ENCODE peak calls at places on chromosomes 4 and X, in ten cellular contexts. I is AG09309, L is esophagus squamous epithelium, E is mucosa of descending colon, V is dorsolateral prefrontal cortex, G is K562, B is endothelial cell of umbilical vein, P is Peyer's patch, M is iPS DF 6.9, Q is IMR-90. W is an unnamed sample.

GRCh38 chrX:145292208-145292607 is 44.9 kb downstream of the SPANXN1 start:
- DNase-seq in L (no peak), E (no peak), G (no peak), M (no peak), Q (no peak), I (no peak), V (no peak), P (no peak), B (no peak), W (no peak)

GRCh38 chr4:22473268-22473667 is 42.6 kb downstream of the ADGRA3 start:
- DNase-seq in E (no peak), L (no peak), G (no peak), V (no peak), M (no peak), Q (peak), B (peak), P (no peak), I (peak), W (no peak)

GRCh38 chr4:133385161-133385954 is 236.3 kb downstream of the PCDH10 start:
- DNase-seq in G (no peak), I (no peak), V (no peak), M (no peak), P (no peak), L (no peak), B (no peak), Q (no peak), E (no peak), W (no peak)

GRCh38 chr4:150310159-150310895 is 232.1 kb downstream of the DCLK2 start:
- DNase-seq in B (peak), L (no peak), Q (peak), P (no peak), V (no peak), G (no peak), E (no peak), M (no peak), I (no peak), W (no peak)

GRCh38 chrX:88424071-88424470 is 323.0 kb upstream of the CPXCR1 start:
- DNase-seq in E (no peak), I (no peak), M (no peak), G (no peak), Q (no peak), P (no peak), V (no peak), L (no peak), B (no peak), W (no peak)

GRCh38 chr4:186946682-186947294 is 223.1 kb upstream of the FAT1 start:
- DNase-seq in E (peak), L (no peak), G (peak), B (no peak), P (no peak), M (no peak), Q (peak), I (no peak), V (no peak), W (no peak)

GRCh38 chrX:87636533-87636932 is 118.9 kb downstream of the KLHL4 start:
- DNase-seq in B (no peak), I (no peak), G (no peak), M (no peak), V (no peak), Q (no peak), P (no peak), L (no peak), E (no peak), W (no peak)

GRCh38 chr4:55021214-55021613 is 104.2 kb downstream of the KDR start:
- DNase-seq in G (no peak), Q (no peak), P (no peak), V (no peak), B (no peak), M (no peak), I (no peak), L (no peak), E (no peak), W (no peak)

GRCh38 chrX:10169180-10169579 is 12.4 kb downstream of the CLCN4 start:
- DNase-seq in E (no peak), P (no peak), L (no peak), B (no peak), Q (no peak), I (no peak), M (no peak), G (no peak), V (no peak), W (no peak)

GRCh38 chr4:135269125-135269772 is 1067.7 kb upstream of the PABPC4L start:
- DNase-seq in L (no peak), I (no peak), M (no peak), B (no peak), P (no peak), G (no peak), E (no peak), Q (no peak), V (no peak), W (no peak)

GRCh38 chr4:64882311-64883086 is 473.2 kb upstream of the TECRL start:
- DNase-seq in I (no peak), Q (no peak), P (no peak), G (no peak), B (no peak), E (no peak), V (no peak), M (no peak), L (no peak), W (no peak)

GRCh38 chr4:55162396-55162795 is 37.0 kb upstream of the KDR start:
- DNase-seq in Q (no peak), E (no peak), L (no peak), G (no peak), B (no peak), P (no peak), V (no peak), I (no peak), M (no peak), W (no peak)

GRCh38 chrX:138026211-138026610 is 460.3 kb downstream of the ZIC3 start:
- DNase-seq in M (no peak), I (no peak), G (peak), L (no peak), P (no peak), B (no peak), Q (no peak), E (no peak), V (no peak), W (no peak)

GRCh38 chrX:107742754-107743191 is 32.8 kb downstream of the TSC22D3 start:
- DNase-seq in V (no peak), Q (no peak), M (no peak), I (no peak), L (no peak), E (peak), B (no peak), P (no peak), G (no peak), W (peak)

GRCh38 chr4:72529144-72529822 is 39.7 kb downstream of the ADAMTS3 start:
- DNase-seq in B (no peak), Q (no peak), V (no peak), I (no peak), P (no peak), M (no peak), E (no peak), L (no peak), G (no peak), W (no peak)

GRCh38 chr4:155377281-155377680 is 516 bp upstream of the MAP9 start:
- DNase-seq in L (no peak), M (no peak), I (no peak), G (no peak), P (no peak), Q (peak), E (no peak), B (no peak), V (no peak), W (no peak)

GRCh38 chr4:127400736-127401346 is 231.9 kb upstream of the INTU start:
- DNase-seq in B (peak), Q (peak), I (peak), V (no peak), L (no peak), M (peak), P (no peak), E (peak), G (peak), W (peak)

GRCh38 chr4:102778720-102779119 is 18.0 kb upstream of the MANBA start:
- DNase-seq in I (no peak), Q (no peak), L (no peak), M (no peak), E (peak), B (no peak), G (peak), V (no peak), P (no peak), W (no peak)

GRCh38 chrX:155841232-155841631 is 39.9 kb upstream of the VAMP7 start:
- DNase-seq in M (no peak), B (no peak), E (no peak), Q (no peak), I (no peak), L (no peak), P (no peak), V (no peak), G (no peak), W (no peak)

GRCh38 chr4:184833046-184833838 is 7.5 kb upstream of the ACSL1 start:
- DNase-seq in E (no peak), P (no peak), L (no peak), I (no peak), B (no peak), Q (no peak), V (no peak), G (no peak), M (no peak), W (no peak)

GRCh38 chr4:10584042-10584441 is 100.5 kb downstream of the CLNK start:
- DNase-seq in M (no peak), Q (peak), B (peak), E (peak), I (peak), V (no peak), L (no peak), G (no peak), P (no peak), W (peak)

GRCh38 chrX:25156323-25156722 is 140.6 kb upstream of the ARX start:
- DNase-seq in L (no peak), V (no peak), G (no peak), I (no peak), P (no peak), Q (no peak), B (no peak), M (no peak), E (no peak), W (no peak)

GRCh38 chr4:7964459-7964858 is 24.8 kb upstream of the AFAP1 start:
- DNase-seq in M (no peak), G (peak), V (no peak), E (no peak), I (no peak), Q (no peak), P (no peak), B (no peak), L (no peak), W (no peak)

GRCh38 chr4:993111-994029 is at the start of gene SLC26A1:
- DNase-seq in Q (no peak), I (no peak), G (peak), B (no peak), V (no peak), L (no peak), M (no peak), E (peak), P (no peak), W (no peak)

GRCh38 chrX:12988797-12989196 is 13.9 kb downstream of the TMSB4X start:
- DNase-seq in B (peak), L (no peak), V (no peak), G (peak), P (no peak), E (peak), M (no peak), I (no peak), Q (peak), W (no peak)

GRCh38 chrX:7146026-7146702 is 1.3 kb upstream of the STS start:
- DNase-seq in M (no peak), P (no peak), I (no peak), E (no peak), V (no peak), G (no peak), B (no peak), L (no peak), Q (no peak), W (no peak)

GRCh38 chr4:109432676-109433075 is 939 bp upstream of the SEC24B start:
- DNase-seq in P (no peak), G (no peak), M (no peak), Q (peak), E (peak), I (peak), L (no peak), B (peak), V (no peak), W (no peak)

GRCh38 chr4:613126-613525 is 12.2 kb upstream of the PDE6B start:
- DNase-seq in P (no peak), Q (no peak), B (no peak), E (no peak), M (no peak), G (no peak), L (no peak), I (no peak), V (no peak), W (peak)

GRCh38 chr4:184355111-184355604 is 119.2 kb downstream of the IRF2 start:
- DNase-seq in I (no peak), Q (peak), B (peak), V (no peak), P (peak), E (peak), L (peak), M (no peak), G (peak), W (no peak)

GRCh38 chr4:173448103-173448502 is 49.2 kb upstream of the SCRG1 start:
- DNase-seq in G (no peak), M (no peak), I (peak), Q (peak), E (no peak), B (no peak), P (no peak), L (no peak), V (peak), W (no peak)

GRCh38 chrX:151712253-151712652 is 3.6 kb upstream of the FATE1 start:
- DNase-seq in P (no peak), E (no peak), I (no peak), M (no peak), G (no peak), B (no peak), V (no peak), Q (no peak), L (no peak), W (no peak)

GRCh38 chr4:156888762-156889161 is 82.8 kb downstream of the PDGFC start:
- DNase-seq in V (no peak), I (peak), P (no peak), L (no peak), M (no peak), G (no peak), B (no peak), E (no peak), Q (peak), W (no peak)

GRCh38 chrX:15747626-15748173 is 9.6 kb downstream of the CA5B start:
- DNase-seq in M (no peak), B (no peak), P (no peak), L (no peak), G (peak), I (no peak), V (no peak), Q (no peak), E (no peak), W (no peak)

GRCh38 chr4:157072002-157072401 is 3.9 kb upstream of the GLRB start:
- DNase-seq in I (no peak), L (no peak), B (peak), Q (peak), E (no peak), V (no peak), G (no peak), P (no peak), M (no peak), W (no peak)

GRCh38 chrX:79081895-79082512 is 62.5 kb upstream of the GPR174 start:
- DNase-seq in M (no peak), I (peak), B (peak), P (no peak), L (no peak), E (peak), Q (peak), V (no peak), G (peak), W (no peak)

GRCh38 chrX:155231163-155231562 is 14.9 kb downstream of the VBP1 start:
- DNase-seq in V (no peak), P (no peak), M (no peak), I (no peak), B (no peak), Q (no peak), G (no peak), L (no peak), E (no peak), W (no peak)

GRCh38 chr4:91688413-91688812 is 615.4 kb upstream of the GRID2 start:
- DNase-seq in E (no peak), L (no peak), G (no peak), Q (no peak), M (no peak), V (no peak), P (no peak), B (no peak), I (no peak), W (no peak)

DNA sequence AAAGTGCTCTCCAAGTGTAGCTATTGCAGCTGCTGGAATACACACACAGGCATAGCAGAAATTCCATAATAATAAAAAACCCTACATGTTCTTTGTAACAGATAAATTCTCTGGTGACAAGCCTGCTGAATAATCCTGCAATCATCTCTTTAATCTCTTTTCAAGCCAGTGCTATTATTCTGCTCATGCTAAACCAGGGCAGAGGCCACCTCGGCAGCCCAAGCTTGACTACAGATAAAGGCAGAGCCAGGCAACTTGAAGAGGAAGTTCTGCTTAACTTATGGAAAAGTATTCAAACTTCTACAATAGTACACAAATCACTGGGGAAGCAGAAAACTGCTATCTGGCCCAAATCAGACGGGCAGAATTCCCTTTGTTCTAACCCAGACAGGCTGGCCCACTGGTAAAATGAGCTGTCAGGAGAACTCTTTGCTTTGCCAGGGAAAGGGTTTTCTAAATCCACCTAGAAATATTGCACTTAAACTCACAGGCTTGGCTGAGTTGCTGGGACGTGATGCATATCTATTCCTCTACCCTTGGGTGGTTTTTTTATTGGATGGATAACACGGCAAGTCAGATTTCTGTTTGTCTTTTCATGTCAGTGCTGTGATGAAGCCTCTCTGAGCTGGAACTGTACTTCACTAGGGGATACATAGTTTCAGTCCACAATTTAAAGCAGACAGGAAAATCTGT is 70.5 kb downstream of the GATB start:
- DNase-seq in G (no peak), V (no peak), L (no peak), B (peak), E (no peak), Q (peak), M (no peak), P (no peak), I (peak), W (no peak)
- H3K4me3 ChIP-seq in G (no peak), V (no peak), L (no peak), B (no peak), E (no peak), Q (no peak), M (no peak), P (no peak), I (no peak), W (no peak)

GRCh38 chr4:66562276-66562806 is 892.1 kb upstream of the EPHA5 start:
- DNase-seq in B (no peak), I (no peak), P (no peak), V (no peak), M (no peak), E (no peak), Q (no peak), L (no peak), G (no peak), W (no peak)

GRCh38 chr4:66568001-66568400 is 897.7 kb upstream of the EPHA5 start:
- DNase-seq in B (no peak), E (no peak), L (no peak), M (no peak), V (no peak), G (no peak), Q (no peak), P (no peak), I (no peak), W (no peak)

GRCh38 chr4:66567551-66567950 is 897.3 kb upstream of the EPHA5 start:
- DNase-seq in I (no peak), E (no peak), V (no peak), Q (no peak), B (no peak), L (no peak), M (no peak), P (no peak), G (no peak), W (no peak)

GRCh38 chr4:66565796-66566195 is 895.5 kb upstream of the EPHA5 start:
- DNase-seq in P (no peak), V (no peak), E (no peak), B (no peak), I (no peak), G (no peak), Q (peak), M (no peak), L (no peak), W (no peak)

DNA sequence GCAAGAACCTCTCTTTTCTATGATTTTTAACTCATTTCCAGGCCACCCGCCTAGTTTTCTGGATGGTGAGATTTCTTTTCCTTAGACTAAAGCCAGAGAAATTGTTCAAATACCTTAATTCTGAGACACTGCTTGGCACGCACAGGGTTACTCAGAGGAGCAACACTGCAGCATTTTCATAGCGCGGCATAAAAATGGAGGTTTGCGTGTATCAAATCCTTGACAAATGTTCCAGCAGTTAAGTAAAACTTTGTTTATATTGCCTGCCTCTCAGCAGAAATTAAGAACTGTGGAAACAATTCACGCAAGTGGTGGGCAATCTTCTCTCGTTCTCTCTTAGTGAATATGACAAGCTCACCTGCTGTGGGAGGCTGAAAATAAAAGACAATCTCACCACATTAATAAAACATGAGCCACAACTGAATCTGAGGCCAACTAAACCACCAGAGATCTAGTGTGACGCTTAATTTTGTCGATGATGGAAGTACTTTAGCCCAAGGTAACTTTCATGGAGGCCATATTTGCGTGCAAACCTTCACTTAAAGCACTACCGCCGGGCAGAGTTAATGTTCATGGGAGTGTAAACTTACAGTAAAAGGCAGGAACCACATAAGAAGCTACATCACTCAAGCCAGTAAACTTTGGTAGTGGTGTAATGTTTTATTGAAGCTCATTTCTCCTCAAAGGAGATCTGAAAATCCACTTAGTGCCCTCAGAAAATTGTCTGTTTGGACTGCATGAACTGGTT is 894.8 kb upstream of the EPHA5 start:
- DNase-seq in M (no peak), G (no peak), I (peak), V (no peak), P (no peak), E (no peak), B (no peak), L (no peak), Q (peak), W (no peak)
- H3K4me3 ChIP-seq in M (no peak), G (no peak), I (peak), V (peak), P (no peak), E (no peak), B (no peak), L (no peak), Q (no peak), W (peak)

DNA sequence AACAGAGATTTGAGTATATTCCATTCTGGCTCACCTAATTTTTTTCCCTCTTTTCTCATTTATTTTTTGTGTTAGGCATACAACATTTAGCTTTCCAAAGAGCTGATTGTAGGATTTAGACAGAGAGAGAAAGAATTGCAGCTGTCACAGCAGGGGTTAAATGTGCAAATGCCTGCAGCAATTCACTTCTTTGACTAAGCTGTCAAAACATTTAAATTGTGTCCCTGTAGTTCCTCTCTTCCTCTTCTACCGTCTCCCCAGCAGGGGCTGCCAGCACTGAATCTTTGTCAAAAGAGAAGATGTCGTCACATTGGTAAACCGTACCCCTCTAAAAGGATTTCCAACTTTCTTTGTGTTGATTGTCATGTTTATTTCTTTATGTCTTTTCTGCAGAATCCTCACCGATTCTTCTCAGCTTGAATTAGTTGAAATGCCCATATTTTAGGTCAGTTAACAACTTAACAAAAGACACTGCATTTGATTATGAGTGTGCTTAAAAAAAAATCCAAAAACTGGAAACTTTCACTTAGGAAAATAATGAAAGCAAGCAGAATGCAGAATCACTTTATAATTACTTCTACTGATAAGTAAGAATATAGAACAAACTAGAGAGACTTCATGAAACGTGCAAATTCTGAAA is 111.1 kb upstream of the PTPN13 start:
- DNase-seq in B (no peak), I (no peak), Q (no peak), L (no peak), G (no peak), V (no peak), E (no peak), M (peak), P (no peak), W (no peak)
- H3K4me3 ChIP-seq in B (no peak), I (no peak), Q (no peak), L (peak), G (no peak), V (peak), E (no peak), M (no peak), P (no peak), W (no peak)

GRCh38 chr4:70714488-70714887 is 7.3 kb upstream of the RUFY3 start:
- DNase-seq in Q (no peak), E (no peak), I (no peak), B (no peak), G (no peak), V (no peak), M (no peak), L (no peak), P (no peak), W (no peak)
- H3K4me3 ChIP-seq in Q (no peak), E (no peak), I (no peak), B (no peak), G (no peak), V (no peak), M (no peak), L (no peak), P (no peak), W (no peak)

GRCh38 chr4:2060578-2061207 is 1.6 kb downstream of the NAT8L start:
- DNase-seq in M (no peak), I (no peak), E (peak), P (no peak), V (no peak), Q (no peak), B (no peak), L (no peak), G (no peak), W (peak)
- H3K4me3 ChIP-seq in M (peak), I (no peak), E (no peak), P (no peak), V (peak), Q (no peak), B (no peak), L (peak), G (no peak), W (no peak)

W was measured in aorta.